ENCODE peak calls at places on chromosomes 1 and 21, in six cellular contexts. One of them, this sample, is unnamed.

GRCh38 chr1:239302716-239303115 is 83.7 kb upstream of the CHRM3 start:
- DNase-seq in mesenchymal stem cell: no peak
- DNase-seq in trophoblast cell: no peak
- DNase-seq in IMR-90: no peak
- DNase-seq in neuronal stem cell: no peak
- DNase-seq in H9: no peak
- DNase-seq in this sample: no peak

GRCh38 chr1:175313672-175314225 is 121.2 kb upstream of the KIAA0040 start:
- DNase-seq in mesenchymal stem cell: no peak
- DNase-seq in H9: no peak
- DNase-seq in neuronal stem cell: no peak
- DNase-seq in trophoblast cell: no peak
- DNase-seq in IMR-90: no peak
- DNase-seq in this sample: no peak

GRCh38 chr21:42578034-42578433 is 64.4 kb downstream of the SLC37A1 start:
- DNase-seq in IMR-90: no peak
- DNase-seq in neuronal stem cell: no peak
- DNase-seq in H9: no peak
- DNase-seq in trophoblast cell: no peak
- DNase-seq in mesenchymal stem cell: no peak
- DNase-seq in this sample: no peak

GRCh38 chr1:152143147-152143845 is 15.7 kb downstream of the RPTN start:
- DNase-seq in IMR-90: no peak
- DNase-seq in trophoblast cell: no peak
- DNase-seq in mesenchymal stem cell: no peak
- DNase-seq in neuronal stem cell: no peak
- DNase-seq in H9: no peak
- DNase-seq in this sample: no peak

GRCh38 chr1:163406787-163407186 is 85.0 kb downstream of the NUF2 start:
- DNase-seq in H9: no peak
- DNase-seq in mesenchymal stem cell: no peak
- DNase-seq in neuronal stem cell: no peak
- DNase-seq in IMR-90: no peak
- DNase-seq in trophoblast cell: no peak
- DNase-seq in this sample: no peak

GRCh38 chr21:34812510-34813265 is 143.9 kb downstream of the CLIC6 start:
- DNase-seq in H9: no peak
- DNase-seq in trophoblast cell: peak; percentile 76
- DNase-seq in IMR-90: peak; percentile 99
- DNase-seq in neuronal stem cell: no peak
- DNase-seq in mesenchymal stem cell: peak; percentile 89
- DNase-seq in this sample: no peak

GRCh38 chr1:110243146-110243545 is 33.0 kb downstream of the KCNC4 start:
- DNase-seq in neuronal stem cell: no peak
- DNase-seq in mesenchymal stem cell: no peak
- DNase-seq in trophoblast cell: no peak
- DNase-seq in H9: no peak
- DNase-seq in IMR-90: no peak
- DNase-seq in this sample: no peak

GRCh38 chr21:37374026-37374425 is 7.5 kb downstream of the DYRK1A start:
- DNase-seq in mesenchymal stem cell: peak; percentile 49
- DNase-seq in trophoblast cell: no peak
- DNase-seq in neuronal stem cell: no peak
- DNase-seq in IMR-90: peak; percentile 72
- DNase-seq in H9: no peak
- DNase-seq in this sample: no peak

GRCh38 chr21:44985441-44986401 is 45.9 kb downstream of the SLX9 start:
- DNase-seq in IMR-90: no peak
- DNase-seq in trophoblast cell: no peak
- DNase-seq in H9: no peak
- DNase-seq in neuronal stem cell: no peak
- DNase-seq in mesenchymal stem cell: no peak
- DNase-seq in this sample: no peak

GRCh38 chr1:109793486-109794318 is 30.0 kb upstream of the EPS8L3 start:
- DNase-seq in IMR-90: peak; percentile 81
- DNase-seq in neuronal stem cell: no peak
- DNase-seq in H9: peak; percentile 34
- DNase-seq in trophoblast cell: no peak
- DNase-seq in mesenchymal stem cell: peak; percentile 88
- DNase-seq in this sample: no peak

GRCh38 chr1:218671573-218671972 is 326.4 kb downstream of the TGFB2 start:
- DNase-seq in H9: no peak
- DNase-seq in mesenchymal stem cell: peak; percentile 32
- DNase-seq in neuronal stem cell: no peak
- DNase-seq in trophoblast cell: no peak
- DNase-seq in IMR-90: peak; percentile 31
- DNase-seq in this sample: no peak

GRCh38 chr1:107993920-107994319 is 28.9 kb upstream of the VAV3 start:
- DNase-seq in H9: no peak
- DNase-seq in IMR-90: no peak
- DNase-seq in neuronal stem cell: no peak
- DNase-seq in trophoblast cell: peak; percentile 66
- DNase-seq in mesenchymal stem cell: no peak
- DNase-seq in this sample: no peak

GRCh38 chr1:208244584-208244916 is 366 bp upstream of the PLXNA2 start:
- DNase-seq in IMR-90: no peak
- DNase-seq in neuronal stem cell: no peak
- DNase-seq in mesenchymal stem cell: no peak
- DNase-seq in trophoblast cell: no peak
- DNase-seq in H9: no peak
- DNase-seq in this sample: no peak

GRCh38 chr1:60596791-60597748 is 485.3 kb upstream of the NFIA start:
- DNase-seq in trophoblast cell: no peak
- DNase-seq in mesenchymal stem cell: no peak
- DNase-seq in IMR-90: no peak
- DNase-seq in H9: no peak
- DNase-seq in neuronal stem cell: no peak
- DNase-seq in this sample: no peak

DNA sequence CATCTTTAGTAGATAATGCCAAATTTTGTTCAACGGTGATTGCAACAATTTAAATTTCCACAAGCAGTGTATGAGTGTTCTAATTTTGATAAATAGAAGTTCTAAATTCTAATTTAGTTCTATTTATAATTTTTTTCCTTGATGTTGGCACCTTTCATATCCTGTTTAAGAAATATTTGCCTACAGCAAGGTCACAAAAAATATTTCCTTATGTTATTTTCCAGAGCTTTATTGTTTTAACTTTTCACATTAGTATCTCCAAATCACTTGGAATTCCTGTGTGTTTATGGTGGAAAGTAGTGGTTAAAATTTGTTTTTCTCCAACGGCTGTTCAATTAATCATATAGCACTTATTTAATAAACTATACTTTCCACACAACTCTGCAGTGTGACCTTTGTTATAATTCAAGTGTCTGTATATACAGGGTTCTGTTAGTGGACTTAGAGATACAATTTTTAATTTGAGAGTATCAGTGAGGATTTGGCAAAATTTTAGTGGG is 94.3 kb upstream of the CD55 start:
- DNase-seq in H9: no peak
- DNase-seq in trophoblast cell: no peak
- DNase-seq in IMR-90: no peak
- DNase-seq in neuronal stem cell: no peak
- DNase-seq in mesenchymal stem cell: no peak
- DNase-seq in this sample: no peak
- H3K14ac ChIP-seq in H9: no peak overlapping the region
- H3K14ac ChIP-seq in trophoblast cell: no peak overlapping the region
- H3K14ac ChIP-seq in IMR-90: no peak overlapping the region
- H3K14ac ChIP-seq in neuronal stem cell: no peak overlapping the region
- H3K14ac ChIP-seq in mesenchymal stem cell: no peak overlapping the region
- H3K14ac ChIP-seq in this sample: no peak overlapping the region

DNA sequence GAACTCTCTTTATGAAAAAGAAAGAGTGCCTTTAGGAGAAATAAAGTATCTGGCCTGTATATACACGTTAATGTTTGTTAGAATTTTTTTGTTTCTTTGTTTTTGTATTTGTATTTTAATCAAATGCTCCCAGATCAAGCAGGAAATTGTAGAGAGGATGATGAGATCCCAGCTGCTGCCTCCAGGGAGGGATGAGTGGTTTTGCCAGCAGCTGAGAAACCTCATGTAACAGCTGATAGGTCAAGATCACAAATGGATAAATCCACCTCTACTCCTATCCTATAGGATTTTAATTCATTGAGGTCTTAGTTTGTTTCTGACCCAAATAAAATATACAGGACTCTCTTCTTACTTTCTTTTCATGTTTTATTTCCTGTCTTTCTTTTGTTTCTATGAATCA is 129.1 kb upstream of the PLPPR5 start:
- DNase-seq in trophoblast cell: no peak
- DNase-seq in mesenchymal stem cell: no peak
- DNase-seq in neuronal stem cell: no peak
- DNase-seq in IMR-90: no peak
- DNase-seq in H9: no peak
- DNase-seq in this sample: no peak
- H3K14ac ChIP-seq in trophoblast cell: no peak overlapping the region
- H3K14ac ChIP-seq in mesenchymal stem cell: no peak overlapping the region
- H3K14ac ChIP-seq in neuronal stem cell: no peak overlapping the region
- H3K14ac ChIP-seq in IMR-90: no peak overlapping the region
- H3K14ac ChIP-seq in H9: no peak overlapping the region
- H3K14ac ChIP-seq in this sample: no peak overlapping the region

GRCh38 chr1:168907781-168908180 is 178.8 kb upstream of the DPT start:
- DNase-seq in mesenchymal stem cell: no peak
- DNase-seq in trophoblast cell: no peak
- DNase-seq in IMR-90: no peak
- DNase-seq in neuronal stem cell: no peak
- DNase-seq in H9: no peak
- DNase-seq in this sample: no peak

GRCh38 chr1:168907053-168907452 is 178.0 kb upstream of the DPT start:
- DNase-seq in IMR-90: no peak
- DNase-seq in H9: no peak
- DNase-seq in trophoblast cell: no peak
- DNase-seq in mesenchymal stem cell: no peak
- DNase-seq in neuronal stem cell: no peak
- DNase-seq in this sample: no peak

GRCh38 chr1:168906367-168906766 is 177.4 kb upstream of the DPT start:
- DNase-seq in mesenchymal stem cell: no peak
- DNase-seq in trophoblast cell: no peak
- DNase-seq in neuronal stem cell: no peak
- DNase-seq in H9: no peak
- DNase-seq in IMR-90: no peak
- DNase-seq in this sample: no peak

GRCh38 chr1:168903237-168903830 is 174.3 kb upstream of the DPT start:
- DNase-seq in mesenchymal stem cell: no peak
- DNase-seq in trophoblast cell: no peak
- DNase-seq in neuronal stem cell: no peak
- DNase-seq in IMR-90: no peak
- DNase-seq in H9: no peak
- DNase-seq in this sample: no peak

GRCh38 chr1:168905631-168906030 is 176.6 kb upstream of the DPT start:
- DNase-seq in H9: no peak
- DNase-seq in mesenchymal stem cell: no peak
- DNase-seq in neuronal stem cell: no peak
- DNase-seq in trophoblast cell: no peak
- DNase-seq in IMR-90: no peak
- DNase-seq in this sample: no peak
- H3K14ac ChIP-seq in H9: no peak overlapping the region
- H3K14ac ChIP-seq in mesenchymal stem cell: no peak overlapping the region
- H3K14ac ChIP-seq in neuronal stem cell: no peak overlapping the region
- H3K14ac ChIP-seq in trophoblast cell: no peak overlapping the region
- H3K14ac ChIP-seq in IMR-90: no peak overlapping the region
- H3K14ac ChIP-seq in this sample: no peak overlapping the region

GRCh38 chr21:46057111-46057709 is 40.7 kb upstream of the COL6A2 start:
- DNase-seq in H9: peak; percentile 27
- DNase-seq in trophoblast cell: no peak
- DNase-seq in mesenchymal stem cell: no peak
- DNase-seq in neuronal stem cell: no peak
- DNase-seq in IMR-90: no peak
- DNase-seq in this sample: no peak

GRCh38 chr21:46054031-46054430 is 43.9 kb upstream of the COL6A2 start:
- DNase-seq in neuronal stem cell: no peak
- DNase-seq in H9: no peak
- DNase-seq in IMR-90: no peak
- DNase-seq in trophoblast cell: no peak
- DNase-seq in mesenchymal stem cell: no peak
- DNase-seq in this sample: no peak

GRCh38 chr21:46054447-46054846 is 43.5 kb upstream of the COL6A2 start:
- DNase-seq in H9: peak; percentile 47
- DNase-seq in IMR-90: peak; percentile 42
- DNase-seq in mesenchymal stem cell: no peak
- DNase-seq in neuronal stem cell: no peak
- DNase-seq in trophoblast cell: no peak
- DNase-seq in this sample: peak; percentile 47

GRCh38 chr21:46056450-46056903 is 41.4 kb upstream of the COL6A2 start:
- DNase-seq in mesenchymal stem cell: peak; percentile 88
- DNase-seq in IMR-90: peak; percentile 94
- DNase-seq in trophoblast cell: no peak
- DNase-seq in neuronal stem cell: no peak
- DNase-seq in H9: peak; percentile 38
- DNase-seq in this sample: no peak

DNA sequence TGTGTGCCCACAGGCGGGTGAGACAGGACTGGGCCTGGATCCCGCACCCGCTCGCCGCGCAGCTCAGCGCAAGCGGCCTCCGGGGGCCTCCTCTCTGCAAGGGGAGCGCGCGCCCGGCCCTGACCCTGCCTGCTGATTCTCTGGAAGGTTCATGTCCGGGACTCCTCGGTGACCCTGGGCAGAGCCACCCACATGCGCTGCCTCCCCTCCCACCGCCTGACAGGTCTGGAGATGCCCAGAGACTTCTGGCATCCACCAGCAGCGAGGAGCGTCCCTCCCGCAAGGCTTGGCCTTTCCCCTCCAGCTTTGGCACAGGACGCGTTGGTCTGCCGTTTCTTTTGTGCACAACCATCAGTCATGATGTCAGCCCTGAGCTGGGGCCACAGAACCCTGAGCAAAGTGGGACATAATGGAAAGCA is 42.0 kb upstream of the COL6A2 start:
- DNase-seq in mesenchymal stem cell: no peak
- DNase-seq in neuronal stem cell: no peak
- DNase-seq in IMR-90: peak; percentile 50
- DNase-seq in H9: peak; percentile 24
- DNase-seq in trophoblast cell: no peak
- DNase-seq in this sample: no peak
- H3K14ac ChIP-seq in mesenchymal stem cell: peak overlapping the region; percentile 68
- H3K14ac ChIP-seq in neuronal stem cell: peak overlapping the region; percentile 63
- H3K14ac ChIP-seq in IMR-90: peak overlapping the region; percentile 98
- H3K14ac ChIP-seq in H9: no peak overlapping the region
- H3K14ac ChIP-seq in trophoblast cell: no peak overlapping the region
- H3K14ac ChIP-seq in this sample: no peak overlapping the region

DNA sequence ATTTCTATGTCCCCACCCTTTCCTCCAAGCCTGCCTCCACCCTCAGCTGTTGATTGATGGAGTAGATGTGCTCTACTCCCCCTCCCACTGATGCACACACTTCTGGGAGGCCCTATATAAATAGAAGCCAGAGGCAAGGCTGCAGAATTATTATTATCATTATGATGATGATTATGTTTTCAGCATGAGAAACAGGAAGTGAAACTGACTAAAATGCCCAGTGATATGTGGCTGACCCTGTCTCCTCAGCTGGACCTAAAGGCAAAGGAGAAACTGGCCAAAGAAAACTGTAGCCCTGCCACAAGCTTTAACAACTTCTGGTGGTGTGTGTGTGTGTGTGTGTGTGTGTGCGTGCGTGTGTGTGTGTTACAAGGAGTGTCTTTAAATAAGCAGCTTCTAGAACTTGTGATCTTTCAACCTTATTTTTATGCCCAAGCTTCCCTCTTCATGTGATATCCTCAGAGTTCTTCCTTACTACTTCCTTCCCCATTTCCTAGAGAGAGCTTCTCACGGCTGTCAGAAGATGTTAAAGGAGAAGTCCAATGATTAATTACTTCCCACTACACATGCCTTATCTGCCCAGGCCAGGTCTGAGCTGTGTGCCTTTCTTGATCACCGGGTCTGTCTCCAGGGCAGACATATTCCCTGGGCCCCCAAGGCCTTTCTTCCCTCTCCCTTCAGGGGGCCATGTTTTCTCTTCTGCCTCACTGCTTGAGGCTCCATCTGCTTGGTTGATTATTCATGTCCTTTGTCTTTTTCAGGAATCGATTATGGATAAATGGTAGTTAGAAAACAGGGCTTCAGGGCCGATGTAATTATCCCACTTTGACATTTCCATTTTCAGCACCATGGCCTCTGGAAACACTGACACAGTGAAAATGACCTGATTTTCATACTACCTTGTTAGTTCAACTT is 11.6 kb upstream of the MAPKAPK2 start:
- DNase-seq in trophoblast cell: no peak
- DNase-seq in mesenchymal stem cell: peak; percentile 36
- DNase-seq in IMR-90: peak; percentile 66
- DNase-seq in H9: no peak
- DNase-seq in neuronal stem cell: no peak
- DNase-seq in this sample: no peak
- H3K14ac ChIP-seq in trophoblast cell: no peak overlapping the region
- H3K14ac ChIP-seq in mesenchymal stem cell: peak overlapping the region; percentile 26
- H3K14ac ChIP-seq in IMR-90: peak overlapping the region; percentile 18
- H3K14ac ChIP-seq in H9: no peak overlapping the region
- H3K14ac ChIP-seq in neuronal stem cell: no peak overlapping the region
- H3K14ac ChIP-seq in this sample: no peak overlapping the region

This sample was measured in H1.